ENCODE peak calls at places on chromosome 12, in seven cellular contexts. One of them, this sample, is unnamed.

GRCh38 chr12:12645485-12645884 is 33.8 kb downstream of the CREBL2 start:
- DNase-seq in SK-N-SH: peak
- DNase-seq in H1: no peak
- DNase-seq in GM12878: no peak
- DNase-seq in GM12891: no peak
- DNase-seq in HepG2: peak
- DNase-seq in K562: peak
- DNase-seq in this sample: no peak

GRCh38 chr12:99769581-99769980 is 122.0 kb downstream of the GARIN6 start:
- DNase-seq in H1: no peak
- DNase-seq in HepG2: no peak
- DNase-seq in K562: no peak
- DNase-seq in GM12878: no peak
- DNase-seq in SK-N-SH: no peak
- DNase-seq in GM12891: no peak
- DNase-seq in this sample: no peak

GRCh38 chr12:111409403-111410228 is 3.9 kb downstream of the SH2B3 start:
- DNase-seq in SK-N-SH: peak
- DNase-seq in GM12878: no peak
- DNase-seq in HepG2: no peak
- DNase-seq in GM12891: no peak
- DNase-seq in K562: peak
- DNase-seq in H1: no peak
- DNase-seq in this sample: no peak

GRCh38 chr12:42135264-42135814 is 9.3 kb downstream of the GXYLT1 start:
- DNase-seq in GM12878: no peak
- DNase-seq in H1: no peak
- DNase-seq in K562: no peak
- DNase-seq in HepG2: no peak
- DNase-seq in SK-N-SH: no peak
- DNase-seq in GM12891: no peak
- DNase-seq in this sample: no peak

GRCh38 chr12:120647375-120647755 is 6.9 kb downstream of the CABP1 start:
- DNase-seq in GM12878: no peak
- DNase-seq in HepG2: no peak
- DNase-seq in SK-N-SH: no peak
- DNase-seq in GM12891: no peak
- DNase-seq in H1: no peak
- DNase-seq in K562: no peak
- DNase-seq in this sample: no peak

GRCh38 chr12:127509066-127509778 is 757.7 kb upstream of the TMEM132C start:
- DNase-seq in SK-N-SH: no peak
- DNase-seq in H1: no peak
- DNase-seq in HepG2: no peak
- DNase-seq in K562: no peak
- DNase-seq in GM12891: no peak
- DNase-seq in GM12878: no peak
- DNase-seq in this sample: no peak

GRCh38 chr12:106187155-106187789 is 48.5 kb upstream of the NUAK1 start:
- DNase-seq in K562: no peak
- DNase-seq in SK-N-SH: no peak
- DNase-seq in GM12878: no peak
- DNase-seq in HepG2: no peak
- DNase-seq in H1: no peak
- DNase-seq in GM12891: no peak
- DNase-seq in this sample: no peak

GRCh38 chr12:50234347-50234746 is 49.0 kb downstream of the LIMA1 start:
- DNase-seq in GM12891: no peak
- DNase-seq in SK-N-SH: no peak
- DNase-seq in GM12878: no peak
- DNase-seq in HepG2: no peak
- DNase-seq in K562: peak
- DNase-seq in H1: no peak
- DNase-seq in this sample: no peak

GRCh38 chr12:6167327-6168280 is 32.6 kb upstream of the CD9 start:
- DNase-seq in SK-N-SH: no peak
- DNase-seq in H1: no peak
- DNase-seq in GM12891: peak
- DNase-seq in K562: peak
- DNase-seq in GM12878: peak
- DNase-seq in HepG2: peak
- DNase-seq in this sample: no peak

GRCh38 chr12:65308601-65309071 is 30.2 kb downstream of the MSRB3 start:
- DNase-seq in GM12891: no peak
- DNase-seq in SK-N-SH: no peak
- DNase-seq in HepG2: no peak
- DNase-seq in GM12878: no peak
- DNase-seq in K562: no peak
- DNase-seq in H1: no peak
- DNase-seq in this sample: no peak

GRCh38 chr12:120404271-120404670 is 33.6 kb upstream of the COX6A1 start:
- DNase-seq in K562: no peak
- DNase-seq in GM12878: no peak
- DNase-seq in HepG2: no peak
- DNase-seq in GM12891: no peak
- DNase-seq in SK-N-SH: peak
- DNase-seq in H1: no peak
- DNase-seq in this sample: no peak

GRCh38 chr12:12899530-12900380 is 8.4 kb downstream of the GPRC5A start:
- DNase-seq in H1: no peak
- DNase-seq in GM12878: no peak
- DNase-seq in HepG2: no peak
- DNase-seq in GM12891: no peak
- DNase-seq in K562: no peak
- DNase-seq in SK-N-SH: no peak
- DNase-seq in this sample: no peak

GRCh38 chr12:123142948-123143752 is 7.7 kb downstream of the PITPNM2 start:
- DNase-seq in H1: no peak
- DNase-seq in GM12878: no peak
- DNase-seq in HepG2: peak
- DNase-seq in SK-N-SH: no peak
- DNase-seq in GM12891: no peak
- DNase-seq in K562: peak
- DNase-seq in this sample: no peak

GRCh38 chr12:26870491-26871419 is 37.8 kb upstream of the ITPR2 start:
- DNase-seq in GM12891: no peak
- DNase-seq in K562: no peak
- DNase-seq in HepG2: no peak
- DNase-seq in H1: no peak
- DNase-seq in SK-N-SH: peak
- DNase-seq in GM12878: peak
- DNase-seq in this sample: no peak

GRCh38 chr12:110091136-110091711 is 32.9 kb upstream of the IFT81 start:
- DNase-seq in GM12891: no peak
- DNase-seq in K562: no peak
- DNase-seq in HepG2: peak
- DNase-seq in GM12878: no peak
- DNase-seq in H1: no peak
- DNase-seq in SK-N-SH: no peak
- DNase-seq in this sample: no peak

GRCh38 chr12:109087250-109087649 is 6.0 kb downstream of the ALKBH2 start:
- DNase-seq in H1: no peak
- DNase-seq in HepG2: peak
- DNase-seq in SK-N-SH: no peak
- DNase-seq in GM12878: no peak
- DNase-seq in K562: no peak
- DNase-seq in GM12891: no peak
- DNase-seq in this sample: no peak

GRCh38 chr12:1843641-1844005 is 23.3 kb downstream of the LRTM2 start:
- DNase-seq in HepG2: no peak
- DNase-seq in SK-N-SH: no peak
- DNase-seq in K562: no peak
- DNase-seq in GM12891: no peak
- DNase-seq in H1: no peak
- DNase-seq in GM12878: no peak
- DNase-seq in this sample: no peak

GRCh38 chr12:52521175-52521574 is 981 bp upstream of the KRT5 start:
- DNase-seq in HepG2: no peak
- DNase-seq in GM12891: no peak
- DNase-seq in K562: no peak
- DNase-seq in SK-N-SH: no peak
- DNase-seq in H1: no peak
- DNase-seq in GM12878: no peak
- DNase-seq in this sample: no peak

GRCh38 chr12:51374856-51375255 is 16.4 kb downstream of the GALNT6 start:
- DNase-seq in H1: no peak
- DNase-seq in SK-N-SH: no peak
- DNase-seq in K562: no peak
- DNase-seq in HepG2: no peak
- DNase-seq in GM12891: no peak
- DNase-seq in GM12878: no peak
- DNase-seq in this sample: no peak
- TF ChIP-seq TAF1 in H1: no peak
- TF ChIP-seq TAF1 in SK-N-SH: no peak
- TF ChIP-seq TAF1 in K562: no peak
- TF ChIP-seq TAF1 in HepG2: no peak
- TF ChIP-seq TAF1 in GM12891: no peak
- TF ChIP-seq TAF1 in GM12878: no peak
- TF ChIP-seq TAF1 in this sample: no peak

GRCh38 chr12:53980448-53981388 is 4.2 kb upstream of the HOXC10 start:
- DNase-seq in GM12891: no peak
- DNase-seq in K562: no peak
- DNase-seq in GM12878: no peak
- DNase-seq in SK-N-SH: no peak
- DNase-seq in HepG2: no peak
- DNase-seq in H1: no peak
- DNase-seq in this sample: no peak
- TF ChIP-seq POLR2AphosphoS5 in GM12891: no peak
- TF ChIP-seq POLR2AphosphoS5 in K562: no peak
- TF ChIP-seq POLR2AphosphoS5 in GM12878: no peak
- TF ChIP-seq POLR2AphosphoS5 in SK-N-SH: no peak
- TF ChIP-seq POLR2AphosphoS5 in HepG2: no peak
- TF ChIP-seq POLR2AphosphoS5 in H1: no peak
- TF ChIP-seq POLR2AphosphoS5 in this sample: no peak

DNA sequence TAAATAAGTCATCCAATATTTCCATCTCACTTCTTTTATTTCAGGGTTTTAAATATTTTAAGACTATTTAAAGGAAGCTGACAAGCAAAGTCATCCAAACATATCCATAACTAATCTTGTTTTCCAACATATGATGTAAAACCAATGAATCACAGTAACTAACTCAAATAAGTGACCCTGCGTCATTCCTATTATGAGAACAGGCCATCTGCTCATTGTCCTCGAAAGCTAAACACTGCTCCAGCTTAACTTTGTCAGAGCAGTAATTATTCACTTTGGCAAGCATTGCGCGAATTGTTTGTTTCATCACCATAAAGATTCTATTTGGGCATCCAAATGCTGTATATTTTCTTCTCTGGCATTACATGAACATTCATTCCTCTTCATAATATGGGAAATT is 99.1 kb downstream of the CAPZA3 start:
- DNase-seq in GM12878: no peak
- DNase-seq in HepG2: no peak
- DNase-seq in GM12891: no peak
- DNase-seq in SK-N-SH: no peak
- DNase-seq in K562: no peak
- DNase-seq in H1: no peak
- DNase-seq in this sample: no peak
- TF ChIP-seq TAF1 in GM12878: no peak
- TF ChIP-seq TAF1 in HepG2: no peak
- TF ChIP-seq TAF1 in GM12891: no peak
- TF ChIP-seq TAF1 in SK-N-SH: no peak
- TF ChIP-seq TAF1 in K562: no peak
- TF ChIP-seq TAF1 in H1: no peak
- TF ChIP-seq TAF1 in this sample: no peak

GRCh38 chr12:93178154-93178878 is 199.4 kb upstream of the NUDT4 start:
- DNase-seq in K562: no peak
- DNase-seq in GM12891: no peak
- DNase-seq in SK-N-SH: no peak
- DNase-seq in H1: no peak
- DNase-seq in GM12878: no peak
- DNase-seq in HepG2: no peak
- DNase-seq in this sample: no peak

GRCh38 chr12:93179792-93180191 is 197.9 kb upstream of the NUDT4 start:
- DNase-seq in GM12891: no peak
- DNase-seq in GM12878: no peak
- DNase-seq in HepG2: no peak
- DNase-seq in H1: no peak
- DNase-seq in SK-N-SH: no peak
- DNase-seq in K562: no peak
- DNase-seq in this sample: no peak

GRCh38 chr12:93183940-93184663 is 193.6 kb upstream of the NUDT4 start:
- DNase-seq in K562: peak
- DNase-seq in H1: no peak
- DNase-seq in SK-N-SH: peak
- DNase-seq in GM12891: peak
- DNase-seq in HepG2: no peak
- DNase-seq in GM12878: peak
- DNase-seq in this sample: peak

GRCh38 chr12:93180566-93180965 is 197.2 kb upstream of the NUDT4 start:
- DNase-seq in GM12891: no peak
- DNase-seq in H1: no peak
- DNase-seq in GM12878: no peak
- DNase-seq in HepG2: no peak
- DNase-seq in SK-N-SH: no peak
- DNase-seq in K562: no peak
- DNase-seq in this sample: no peak

DNA sequence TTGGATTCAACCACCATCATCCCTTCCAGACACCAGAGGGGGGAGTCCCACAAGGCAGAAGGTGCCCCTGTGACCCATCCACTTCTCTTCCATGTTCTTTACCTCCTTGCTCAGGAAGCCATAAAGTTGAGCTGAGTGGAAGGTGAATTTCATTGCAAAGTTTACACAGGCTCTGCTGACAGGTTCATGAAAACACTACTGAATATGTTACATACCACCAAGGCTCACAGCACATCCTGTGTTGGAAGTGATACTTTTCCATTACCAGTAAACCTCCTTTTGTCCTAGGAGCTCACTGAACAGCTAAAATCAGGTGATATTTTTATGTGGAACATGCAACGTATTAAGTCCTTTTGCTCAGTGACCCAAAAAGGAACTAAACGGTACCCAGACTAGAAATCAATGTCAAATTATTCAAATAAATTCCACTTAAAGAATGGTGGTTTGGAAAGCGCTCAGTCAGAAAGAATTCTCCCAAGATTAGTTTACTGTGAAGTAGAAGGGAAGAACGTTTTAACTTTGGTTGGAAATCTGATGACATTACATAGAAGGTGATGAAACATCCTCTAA is 196.2 kb upstream of the NUDT4 start:
- DNase-seq in HepG2: no peak
- DNase-seq in GM12878: no peak
- DNase-seq in SK-N-SH: no peak
- DNase-seq in GM12891: no peak
- DNase-seq in K562: no peak
- DNase-seq in H1: no peak
- DNase-seq in this sample: no peak
- TF ChIP-seq POLR2AphosphoS5 in HepG2: no peak
- TF ChIP-seq POLR2AphosphoS5 in GM12878: no peak
- TF ChIP-seq POLR2AphosphoS5 in SK-N-SH: no peak
- TF ChIP-seq POLR2AphosphoS5 in GM12891: no peak
- TF ChIP-seq POLR2AphosphoS5 in K562: no peak
- TF ChIP-seq POLR2AphosphoS5 in H1: no peak
- TF ChIP-seq POLR2AphosphoS5 in this sample: no peak

GRCh38 chr12:88559772-88560171 is 20.5 kb downstream of the KITLG start:
- DNase-seq in HepG2: no peak
- DNase-seq in H1: no peak
- DNase-seq in SK-N-SH: no peak
- DNase-seq in GM12878: no peak
- DNase-seq in K562: no peak
- DNase-seq in GM12891: no peak
- DNase-seq in this sample: no peak
- TF ChIP-seq TAF1 in HepG2: no peak
- TF ChIP-seq TAF1 in H1: no peak
- TF ChIP-seq TAF1 in SK-N-SH: no peak
- TF ChIP-seq TAF1 in GM12878: no peak
- TF ChIP-seq TAF1 in K562: no peak
- TF ChIP-seq TAF1 in GM12891: no peak
- TF ChIP-seq TAF1 in this sample: no peak

This sample was measured in GM12892.